ENCODE peak calls at places on chromosomes 7 and 10, in four cellular contexts. Z is fibroblast of lung, T is brain microvascular endothelial cell, A is small intestine. G is an unnamed sample.

GRCh38 chr10:17607603-17608332 is 9.4 kb downstream of the HACD1 start:
- DNase-seq in Z (peak; percentile 76), T (peak; percentile 51), A (peak; percentile 51), G (no peak)

GRCh38 chr7:4713183-4713784 is 31.2 kb downstream of the FOXK1 start:
- DNase-seq in Z (peak; percentile 76), T (no peak), A (no peak), G (no peak)

GRCh38 chr10:91163709-91164474 is 56.6 kb upstream of the PCGF5 start:
- DNase-seq in Z (peak; percentile 87), T (peak; percentile 80), A (peak; percentile 92), G (peak; percentile 86)

GRCh38 chr10:15035385-15036301 is 8.1 kb upstream of the OLAH start:
- DNase-seq in Z (peak; percentile 88), T (peak; percentile 98), A (no peak), G (peak; percentile 84)

GRCh38 chr10:33098966-33099663 is 141.1 kb upstream of the ITGB1 start:
- DNase-seq in Z (no peak), T (no peak), A (no peak), G (no peak)

GRCh38 chr10:24759706-24760105 is 36.0 kb upstream of the ARHGAP21 start:
- DNase-seq in Z (no peak), T (no peak), A (no peak), G (no peak)

GRCh38 chr7:127905491-127906330 is 125.5 kb downstream of the LRRC4 start:
- DNase-seq in Z (no peak), T (peak; percentile 69), A (no peak), G (no peak)

GRCh38 chr10:126027707-126028106 is 131.3 kb downstream of the FANK1 start:
- DNase-seq in Z (no peak), T (no peak), A (no peak), G (no peak)

GRCh38 chr7:3134715-3135114 is 91.0 kb upstream of the CARD11 start:
- DNase-seq in Z (no peak), T (peak; percentile 1), A (no peak), G (no peak)

GRCh38 chr10:86955501-86956194 is 1.8 kb downstream of the MMRN2 start:
- DNase-seq in Z (no peak), T (no peak), A (no peak), G (no peak)

GRCh38 chr10:43214071-43214955 is 52.6 kb downstream of the RASGEF1A start:
- DNase-seq in Z (no peak), T (peak; percentile 40), A (no peak), G (no peak)

GRCh38 chr7:140604760-140605159 is 35.9 kb downstream of the DENND2A start:
- DNase-seq in Z (peak; percentile 49), T (no peak), A (no peak), G (no peak)

GRCh38 chr10:79192677-79193003 is 123.9 kb downstream of the ZMIZ1 start:
- DNase-seq in Z (peak; percentile 56), T (no peak), A (no peak), G (no peak)

GRCh38 chr7:135650831-135651573 is 11.3 kb upstream of the STMP1 start:
- DNase-seq in Z (no peak), T (peak; percentile 73), A (no peak), G (peak; percentile 28)

GRCh38 chr7:36011588-36011965 is 141.5 kb upstream of the EEPD1 start:
- DNase-seq in Z (no peak), T (no peak), A (no peak), G (no peak)

GRCh38 chr10:42997151-42997848 is 79.6 kb upstream of the RET start:
- DNase-seq in Z (no peak), T (no peak), A (no peak), G (no peak)

GRCh38 chr10:119812684-119813083 is 60.0 kb downstream of the MCMBP start:
- DNase-seq in Z (no peak), T (no peak), A (no peak), G (no peak)

GRCh38 chr7:47962262-47962661 is 14.0 kb upstream of the PKD1L1 start:
- DNase-seq in Z (no peak), T (no peak), A (peak; percentile 87), G (no peak)

GRCh38 chr10:35387768-35388167 is 51.5 kb downstream of the CCNY start:
- DNase-seq in Z (peak; percentile 73), T (peak; percentile 33), A (no peak), G (peak; percentile 84)

GRCh38 chr10:48439581-48440041 is 133.1 kb downstream of the MAPK8 start:
- DNase-seq in Z (peak; percentile 58), T (no peak), A (peak; percentile 86), G (peak; percentile 36)

GRCh38 chr10:53754851-53755250 is 982.3 kb upstream of the MBL2 start:
- DNase-seq in Z (peak; percentile 36), T (no peak), A (no peak), G (no peak)

GRCh38 chr10:11145498-11145855 is 127.8 kb downstream of the CELF2 start:
- DNase-seq in Z (no peak), T (no peak), A (peak; percentile 59), G (no peak)

GRCh38 chr7:113710310-113711106 is 208.3 kb downstream of the PPP1R3A start:
- DNase-seq in Z (peak; percentile 89), T (peak; percentile 84), A (peak; percentile 76), G (peak; percentile 55)

GRCh38 chr7:121558288-121558687 is 162.2 kb upstream of the FAM3C start:
- DNase-seq in Z (no peak), T (no peak), A (no peak), G (no peak)

GRCh38 chr7:80324032-80324431 is 187.8 kb downstream of the GNAT3 start:
- DNase-seq in Z (peak; percentile 15), T (peak; percentile 77), A (peak; percentile 64), G (peak; percentile 56)

GRCh38 chr7:16918288-16918895 is 36.6 kb upstream of the AGR3 start:
- DNase-seq in Z (peak; percentile 69), T (no peak), A (peak; percentile 53), G (no peak)

GRCh38 chr10:88889559-88890337 is 9.7 kb downstream of the STAMBPL1 start:
- DNase-seq in Z (no peak), T (no peak), A (no peak), G (no peak)

GRCh38 chr7:30738026-30738915 is 13.7 kb upstream of the INMT start:
- DNase-seq in Z (no peak), T (no peak), A (no peak), G (no peak)

GRCh38 chr10:117860823-117861222 is 185.9 kb downstream of the RAB11FIP2 start:
- DNase-seq in Z (no peak), T (peak; percentile 2), A (peak; percentile 34), G (peak; percentile 11)

GRCh38 chr10:130459851-130460490 is 323.8 kb downstream of the GLRX3 start:
- DNase-seq in Z (no peak), T (no peak), A (no peak), G (no peak)

GRCh38 chr7:151808296-151809155 is 68.4 kb downstream of the PRKAG2 start:
- DNase-seq in Z (peak; percentile 28), T (no peak), A (peak; percentile 94), G (peak; percentile 59)

DNA sequence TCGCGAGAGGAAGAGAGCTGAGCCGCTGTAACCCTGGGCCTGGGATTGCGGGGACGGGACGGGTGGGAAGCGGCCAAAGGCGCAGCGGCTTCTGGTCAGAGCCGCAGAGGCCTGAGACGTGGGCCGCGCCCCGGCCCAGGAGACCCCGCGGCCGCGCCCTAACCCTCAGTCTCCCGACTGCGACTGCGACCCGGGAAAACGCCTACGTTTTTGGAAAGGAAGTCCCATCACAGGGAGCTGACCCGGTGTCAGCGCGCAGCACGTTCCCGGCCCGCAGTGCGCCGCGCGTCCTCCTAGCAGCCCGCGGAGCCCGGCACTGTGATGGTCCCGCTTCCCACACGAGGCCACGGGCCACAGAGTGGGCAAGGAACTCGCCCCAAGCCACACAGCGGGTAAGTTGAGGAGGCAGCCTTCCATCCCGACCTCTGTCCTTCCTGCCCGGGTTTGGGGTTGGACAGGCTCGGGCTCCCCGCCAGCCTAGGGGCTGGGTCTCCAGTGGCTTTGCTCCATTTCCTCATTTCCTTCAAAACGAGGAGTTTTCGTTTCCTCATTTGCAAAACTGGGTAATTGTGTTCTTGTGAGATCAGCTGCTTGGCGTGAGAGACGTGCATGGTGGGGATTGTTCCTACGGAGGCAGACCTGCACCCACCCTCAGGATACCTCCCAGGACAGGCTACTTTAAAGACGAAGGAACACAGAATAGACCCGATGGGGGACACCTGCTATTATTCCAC is 1.2 kb downstream of the GPNMB start:
- DNase-seq in Z (no peak), T (no peak), A (no peak), G (no peak)
- H3K4me3 ChIP-seq in Z (peak overlapping the region; percentile 78), T (peak overlapping the region; percentile 62), A (no peak overlapping the region), G (peak overlapping the region; percentile 33)

GRCh38 chr10:84423729-84424128 is 95.3 kb downstream of the CCSER2 start:
- DNase-seq in Z (no peak), T (no peak), A (no peak), G (no peak)

GRCh38 chr10:84429926-84430520 is 101.6 kb downstream of the CCSER2 start:
- DNase-seq in Z (peak; percentile 53), T (peak; percentile 45), A (peak; percentile 72), G (no peak)

GRCh38 chr10:84427903-84428650 is 99.7 kb downstream of the CCSER2 start:
- DNase-seq in Z (no peak), T (no peak), A (no peak), G (no peak)

GRCh38 chr10:84428711-84429110 is 100.3 kb downstream of the CCSER2 start:
- DNase-seq in Z (no peak), T (no peak), A (no peak), G (no peak)

GRCh38 chr10:84424731-84425165 is 96.4 kb downstream of the CCSER2 start:
- DNase-seq in Z (peak; percentile 97), T (peak; percentile 95), A (peak; percentile 11), G (peak; percentile 90)
- H3K4me3 ChIP-seq in Z (peak overlapping the region; percentile 61), T (peak overlapping the region; percentile 40), A (no peak overlapping the region), G (peak overlapping the region; percentile 27)

GRCh38 chr7:77200542-77200941 is 923 bp upstream of the FGL2 start:
- DNase-seq in Z (no peak), T (no peak), A (no peak), G (no peak)

GRCh38 chr7:77202544-77202976 is 2.9 kb upstream of the FGL2 start:
- DNase-seq in Z (no peak), T (no peak), A (peak; percentile 81), G (no peak)

GRCh38 chr7:77197135-77197534 is 2.5 kb downstream of the FGL2 start:
- DNase-seq in Z (no peak), T (no peak), A (peak; percentile 80), G (no peak)

GRCh38 chr7:77199008-77199966 is at the start of gene FGL2:
- DNase-seq in Z (peak; percentile 52), T (peak; percentile 32), A (peak; percentile 62), G (peak; percentile 31)
- H3K4me3 ChIP-seq in Z (peak within 1 kb of the TSS; percentile 55), T (peak within 1 kb of the TSS; percentile 34), A (peak within 1 kb of the TSS; percentile 43), G (peak within 1 kb of the TSS; percentile 22)

DNA sequence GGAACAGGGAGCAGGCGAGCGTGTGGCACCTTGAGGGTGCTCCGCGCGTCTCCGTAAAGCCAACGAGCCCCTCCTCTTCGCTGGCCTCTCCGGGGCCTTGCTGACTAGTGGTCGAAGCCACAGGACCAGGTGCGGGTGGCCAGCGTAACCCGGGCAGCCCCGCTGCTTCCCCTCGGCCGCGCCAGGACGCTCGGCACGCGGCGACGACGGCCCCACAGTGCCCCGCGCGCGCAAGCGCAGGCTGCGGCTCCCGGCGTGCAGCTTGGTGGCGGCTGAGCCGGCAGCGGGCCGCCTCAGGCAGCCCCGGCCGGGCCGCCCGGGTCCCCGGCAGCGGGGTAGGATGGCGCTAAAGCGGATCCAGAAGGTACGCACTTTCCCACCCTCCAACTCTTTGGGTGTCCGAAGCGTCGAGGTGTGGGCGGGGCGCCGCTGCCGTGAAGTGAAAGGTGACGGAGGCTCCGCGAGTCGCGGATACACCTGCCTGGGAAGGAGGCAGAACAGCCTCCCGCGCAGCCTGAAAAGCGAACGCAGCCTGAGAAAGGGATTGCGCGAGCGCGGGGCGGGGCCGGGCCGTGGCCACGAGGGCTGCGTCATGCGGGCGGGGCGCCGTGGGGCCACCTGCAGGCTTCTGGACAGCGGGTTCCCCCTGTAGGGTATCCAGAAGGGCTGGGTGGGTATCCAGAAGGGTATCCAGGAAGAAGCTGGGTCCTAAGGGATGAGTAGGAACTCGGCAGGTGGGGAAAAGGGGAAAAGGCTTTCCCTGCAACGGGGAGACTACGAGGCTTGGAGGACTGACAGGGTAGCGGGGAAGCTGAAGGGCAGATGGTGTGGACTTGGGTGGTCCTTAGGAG is at the start of gene UBE2D4:
- DNase-seq in Z (peak; percentile 59), T (peak; percentile 53), A (peak; percentile 92), G (peak; percentile 10)
- H3K4me3 ChIP-seq in Z (peak within 1 kb of the TSS; percentile 71), T (peak within 1 kb of the TSS; percentile 71), A (peak within 1 kb of the TSS; percentile 72), G (peak within 1 kb of the TSS; percentile 76)

G was measured in skeletal muscle cell.